ENCODE peak calls at places on chromosomes 13 and 19, in five cellular contexts. H, M, F, E and X are unnamed samples.
A peak's percentile ranks its signal among the peaks of the same experiment; 100 is the strongest.

GRCh38 chr13:92175330-92175729 is 776.9 kb downstream of the GPC5 start:
- DNase-seq in E (no peak), H (peak; percentile 62), M (no peak), F (peak; percentile 27), X (peak; percentile 33)

GRCh38 chr13:28558126-28558525 is 63.2 kb upstream of the FLT1 start:
- DNase-seq in F (no peak), M (no peak), H (peak; percentile 97), E (no peak), X (no peak)

GRCh38 chr13:31835932-31836331 is 96.6 kb downstream of the RXFP2 start:
- DNase-seq in F (peak; percentile 5), E (no peak), M (no peak), H (peak; percentile 59), X (no peak)

GRCh38 chr13:106661236-106661635 is 93.3 kb upstream of the ARGLU1 start:
- DNase-seq in M (no peak), E (no peak), H (no peak), F (no peak), X (no peak)

GRCh38 chr13:59946924-59947323 is 216.8 kb downstream of the DIAPH3 start:
- DNase-seq in H (peak; percentile 3), F (no peak), M (no peak), E (no peak), X (no peak)

GRCh38 chr13:50576156-50576555 is 267.3 kb downstream of the DLEU7 start:
- DNase-seq in F (no peak), H (no peak), M (no peak), E (no peak), X (no peak)

GRCh38 chr13:29359181-29359580 is 236.3 kb downstream of the SLC7A1 start:
- DNase-seq in E (no peak), M (no peak), F (no peak), H (no peak), X (no peak)

GRCh38 chr19:41303941-41304340 is 6.0 kb upstream of the CCDC97 start:
- DNase-seq in M (no peak), E (no peak), H (no peak), F (no peak), X (no peak)

GRCh38 chr19:31378404-31378803 is 29.2 kb upstream of the TSHZ3 start:
- DNase-seq in F (peak; percentile 4), M (no peak), E (no peak), H (peak; percentile 95), X (peak; percentile 18)

GRCh38 chr19:46839752-46840151 is 10.9 kb downstream of the AP2S1 start:
- DNase-seq in F (no peak), H (no peak), M (no peak), E (no peak), X (no peak)

GRCh38 chr13:66071018-66071417 is 1159.1 kb downstream of the PCDH9 start:
- DNase-seq in F (no peak), E (no peak), M (no peak), H (no peak), X (no peak)

GRCh38 chr19:30374791-30375650 is 2.8 kb downstream of the ZNF536 start:
- DNase-seq in H (no peak), F (no peak), E (no peak), M (no peak), X (no peak)

GRCh38 chr19:38056646-38057045 is 149.6 kb downstream of the SIPA1L3 start:
- DNase-seq in H (no peak), F (no peak), E (no peak), M (no peak), X (no peak)

GRCh38 chr13:98308525-98308911 is 131.4 kb upstream of the RNF113B start:
- DNase-seq in F (no peak), H (no peak), E (no peak), M (no peak), X (no peak)

GRCh38 chr19:45469835-45470146 is 2.0 kb downstream of the FOSB start:
- DNase-seq in M (peak; percentile 95), E (no peak), H (no peak), F (peak; percentile 85), X (no peak)

GRCh38 chr19:49534632-49535385 is 7.0 kb downstream of the RCN3 start:
- DNase-seq in H (no peak), F (no peak), M (no peak), E (no peak), X (no peak)

GRCh38 chr19:55640577-55641375 is at the start of gene ZNF580:
- DNase-seq in M (peak; percentile 86), F (peak; percentile 40), H (peak; percentile 78), E (no peak), X (peak; percentile 88)

GRCh38 chr13:95100525-95101121 is 200.6 kb downstream of the ABCC4 start:
- DNase-seq in M (no peak), H (peak; percentile 77), F (peak; percentile 41), E (no peak), X (peak; percentile 66)

GRCh38 chr19:18051887-18052286 is 34.8 kb downstream of the IL12RB1 start:
- DNase-seq in H (no peak), E (no peak), F (no peak), M (no peak), X (no peak)

GRCh38 chr19:45364696-45365095 is 5.7 kb downstream of the ERCC2 start:
- DNase-seq in H (no peak), M (no peak), F (no peak), E (no peak), X (no peak)

GRCh38 chr13:99151516-99151915 is 49.1 kb upstream of the UBAC2 start:
- DNase-seq in F (no peak), M (peak; percentile 71), E (no peak), H (peak; percentile 41), X (peak; percentile 50)

GRCh38 chr13:31073859-31074718 is 87.6 kb downstream of the HSPH1 start:
- DNase-seq in M (no peak), E (no peak), H (peak; percentile 69), F (no peak), X (no peak)

GRCh38 chr13:66835040-66835628 is 395.0 kb downstream of the PCDH9 start:
- DNase-seq in H (peak; percentile 18), E (no peak), F (peak; percentile 24), M (peak; percentile 46), X (peak; percentile 7)

GRCh38 chr19:29567366-29567915 is 38.6 kb upstream of the POP4 start:
- DNase-seq in H (no peak), F (no peak), M (no peak), E (no peak), X (no peak)

GRCh38 chr19:33226550-33227241 is 1.0 kb upstream of the SLC7A10 start:
- DNase-seq in F (no peak), E (peak; percentile 59), H (no peak), M (no peak), X (peak; percentile 63)

GRCh38 chr13:75946746-75947397 is 310.7 kb downstream of the LMO7 start:
- DNase-seq in H (no peak), E (no peak), M (no peak), F (no peak), X (no peak)

GRCh38 chr13:46126552-46127171 is 21.8 kb upstream of the CPB2 start:
- DNase-seq in F (peak; percentile 75), E (peak; percentile 56), M (peak; percentile 67), H (peak; percentile 68), X (peak; percentile 55)

GRCh38 chr19:12946092-12946845 is 607 bp downstream of the RAD23A start:
- DNase-seq in F (peak; percentile 71), M (peak; percentile 78), H (peak; percentile 80), E (peak; percentile 68), X (peak; percentile 67)

GRCh38 chr19:7294571-7295212 is 478 bp upstream of the INSR start:
- DNase-seq in H (peak; percentile 16), E (no peak), F (peak; percentile 65), M (peak; percentile 24), X (peak; percentile 76)

GRCh38 chr13:112776971-112777370 is 87.1 kb downstream of the ATP11A start:
- DNase-seq in F (no peak), H (no peak), M (no peak), E (no peak), X (no peak)

GRCh38 chr19:10421981-10422461 is 1.7 kb downstream of the PDE4A start:
- DNase-seq in M (peak; percentile 27), F (no peak), E (no peak), H (no peak), X (no peak)
- TF ChIP-seq MAFK in M (no peak), F (no peak), E (no peak), H (no peak), X (no peak)

GRCh38 chr13:25378528-25378927 is 6.8 kb downstream of the ATP8A2 start:
- DNase-seq in E (no peak), F (no peak), M (no peak), H (no peak), X (no peak)

GRCh38 chr13:25377244-25377962 is 5.6 kb downstream of the ATP8A2 start:
- DNase-seq in H (no peak), M (no peak), F (no peak), E (no peak), X (no peak)

GRCh38 chr13:25375727-25376358 is 4.1 kb downstream of the ATP8A2 start:
- DNase-seq in F (peak; percentile 42), E (no peak), H (peak; percentile 31), M (peak; percentile 59), X (peak; percentile 25)

GRCh38 chr13:25380741-25381324 is 9.1 kb downstream of the ATP8A2 start:
- DNase-seq in F (no peak), M (peak; percentile 29), E (no peak), H (no peak), X (no peak)

GRCh38 chr13:25380082-25380481 is 8.3 kb downstream of the ATP8A2 start:
- DNase-seq in H (no peak), E (no peak), F (no peak), M (peak; percentile 53), X (no peak)
- TF ChIP-seq MAFK in H (no peak), E (no peak), F (no peak), M (peak; percentile 79), X (no peak)

GRCh38 chr19:3387645-3388589 is 21.5 kb downstream of the NFIC start:
- DNase-seq in H (peak; percentile 39), M (no peak), F (no peak), E (no peak), X (peak; percentile 44)
- TF ChIP-seq MAFK in H (no peak), M (no peak), F (no peak), E (no peak), X (no peak)

DNA sequence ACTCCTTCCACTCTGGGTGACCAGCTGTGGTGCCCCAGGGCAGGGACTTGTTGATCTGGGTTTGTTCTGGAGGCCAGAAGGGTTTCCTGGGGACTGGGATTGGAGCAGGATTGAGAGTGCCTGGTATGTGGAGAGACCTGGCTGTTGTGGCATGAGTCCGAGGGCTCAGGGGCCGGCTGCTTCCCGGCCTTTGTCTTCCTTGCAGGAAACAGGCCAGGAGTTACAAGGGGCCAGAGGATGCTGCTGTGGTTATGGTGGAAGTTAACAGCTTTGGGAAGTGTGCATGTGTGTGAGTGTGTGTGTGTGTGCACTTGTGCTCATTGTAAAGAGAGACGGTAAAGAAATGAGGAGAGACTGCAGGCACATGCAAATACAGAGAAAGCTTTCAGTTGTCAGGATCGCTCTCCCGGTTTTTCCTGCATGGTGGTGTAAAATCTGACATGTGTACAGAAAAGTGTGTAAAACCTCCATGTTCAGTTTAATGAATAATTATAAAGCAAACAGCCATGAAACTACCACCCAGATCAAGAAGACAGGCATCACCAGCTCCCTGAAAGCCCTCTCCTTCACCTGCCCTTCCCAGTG is 19.0 kb downstream of the PAK4 start:
- DNase-seq in H (peak; percentile 22), F (no peak), E (no peak), M (no peak), X (no peak)
- TF ChIP-seq MAFK in H (no peak), F (no peak), E (no peak), M (no peak), X (no peak)